ENCODE peak calls at places on chromosomes 7 and 10, in five cellular contexts. E, H, C, O and D are unnamed samples.

GRCh38 chr7:1579481-1580421 is 9.9 kb upstream of the PSMG3 start:
- DNase-seq in E (peak), H (peak), C (no peak), O (peak), D (peak)

GRCh38 chr10:100338434-100339036 is 8.5 kb upstream of the SCD start:
- DNase-seq in E (peak), H (peak), C (no peak), O (peak), D (peak)

GRCh38 chr10:120978589-120979252 is 127.6 kb downstream of the WDR11 start:
- DNase-seq in E (no peak), H (no peak), C (no peak), O (no peak), D (peak)

GRCh38 chr7:16586081-16586874 is 59.3 kb downstream of the ANKMY2 start:
- DNase-seq in E (no peak), H (no peak), C (no peak), O (no peak), D (no peak)

GRCh38 chr10:124266468-124267230 is 152.1 kb downstream of the OAT start:
- DNase-seq in E (no peak), H (no peak), C (no peak), O (no peak), D (no peak)

GRCh38 chr10:91652364-91652763 is 19.5 kb upstream of the PPP1R3C start:
- DNase-seq in E (no peak), H (no peak), C (peak), O (no peak), D (peak)

GRCh38 chr10:70052462-70053211 is at the start of gene MACROH2A2:
- DNase-seq in E (no peak), H (no peak), C (peak), O (peak), D (no peak)

GRCh38 chr10:109852004-109852717 is 71.2 kb downstream of the XPNPEP1 start:
- DNase-seq in E (peak), H (peak), C (peak), O (peak), D (peak)

GRCh38 chr7:107396990-107397389 is 72.9 kb upstream of the GPR22 start:
- DNase-seq in E (no peak), H (no peak), C (no peak), O (no peak), D (no peak)

GRCh38 chr10:21497177-21497807 is 28.2 kb downstream of the SKIDA1 start:
- DNase-seq in E (no peak), H (peak), C (no peak), O (peak), D (peak)

GRCh38 chr10:124378817-124379510 is 39.8 kb downstream of the OAT start:
- DNase-seq in E (no peak), H (no peak), C (no peak), O (no peak), D (peak)